ENCODE peak calls at places on chromosomes 2 and 18, in four cellular contexts. L is CD8-positive, alpha-beta memory T cell; J is transverse colon; C is fibroblast of pulmonary artery. E is an unnamed sample.

GRCh38 chr2:133812826-133813617 is 244.8 kb upstream of the NCKAP5 start:
- DNase-seq in L (no peak), J (no peak), C (peak), E (peak)

GRCh38 chr18:70074091-70074490 is 126.4 kb upstream of the CD226 start:
- DNase-seq in L (no peak), J (no peak), C (no peak), E (no peak)

GRCh38 chr2:212711851-212712250 is 173.2 kb upstream of the ERBB4 start:
- DNase-seq in L (no peak), J (no peak), C (peak), E (no peak)

GRCh38 chr18:13712400-13713131 is 13.8 kb downstream of the FAM210A start:
- DNase-seq in L (no peak), J (no peak), C (no peak), E (no peak)

GRCh38 chr2:64493788-64494187 is 30.3 kb upstream of the AFTPH start:
- DNase-seq in L (no peak), J (no peak), C (no peak), E (no peak)

GRCh38 chr2:16508061-16508851 is 157.4 kb downstream of the CYRIA start:
- DNase-seq in L (no peak), J (peak), C (peak), E (peak)

GRCh38 chr2:72901426-72901825 is 14.2 kb downstream of the SPR start:
- DNase-seq in L (no peak), J (no peak), C (no peak), E (no peak)

GRCh38 chr2:183123117-183123958 is 905 bp upstream of the NUP35 start:
- DNase-seq in L (no peak), J (no peak), C (no peak), E (peak)

GRCh38 chr2:143936758-143937562 is 583.0 kb downstream of the ZEB2 start:
- DNase-seq in L (no peak), J (no peak), C (peak), E (peak)

GRCh38 chr18:46877329-46877987 is 39.8 kb downstream of the PIAS2 start:
- DNase-seq in L (no peak), J (no peak), C (no peak), E (no peak)

GRCh38 chr2:95046371-95047112 is 21.0 kb downstream of the MAL start:
- DNase-seq in L (no peak), J (no peak), C (no peak), E (no peak)

GRCh38 chr2:189096769-189097447 is 82.7 kb downstream of the COL5A2 start:
- DNase-seq in L (no peak), J (no peak), C (peak), E (peak)

GRCh38 chr2:43539991-43540860 is 55.6 kb downstream of the THADA start:
- DNase-seq in L (no peak), J (peak), C (peak), E (peak)
- H3K4me3 ChIP-seq in L (no peak), J (no peak), C (no peak), E (no peak)

DNA sequence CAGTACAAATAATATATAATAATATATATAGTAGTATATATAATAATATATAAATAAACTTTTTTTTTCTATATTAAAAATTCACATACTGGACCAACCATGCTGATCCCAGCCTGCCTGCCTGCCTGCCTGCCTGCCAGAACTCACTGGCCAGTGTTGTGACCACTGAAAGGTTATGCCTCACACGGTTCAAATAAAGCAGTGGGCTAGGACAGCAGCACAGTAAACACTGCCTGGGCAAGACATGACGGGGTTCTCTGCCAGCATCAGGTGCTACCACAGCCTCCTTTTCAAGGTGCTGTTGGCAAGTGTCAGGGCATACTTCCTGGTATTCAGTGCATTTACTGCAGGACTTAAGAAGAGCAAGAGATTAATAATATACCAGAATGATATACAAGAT is 67.6 kb downstream of the TRAPPC8 start:
- DNase-seq in L (no peak), J (no peak), C (no peak), E (no peak)
- H3K4me3 ChIP-seq in L (no peak), J (no peak), C (no peak), E (no peak)

GRCh38 chr2:108593547-108594098 is 59.4 kb downstream of the LIMS1 start:
- DNase-seq in L (no peak), J (no peak), C (peak), E (peak)
- H3K4me3 ChIP-seq in L (no peak), J (no peak), C (no peak), E (no peak)

DNA sequence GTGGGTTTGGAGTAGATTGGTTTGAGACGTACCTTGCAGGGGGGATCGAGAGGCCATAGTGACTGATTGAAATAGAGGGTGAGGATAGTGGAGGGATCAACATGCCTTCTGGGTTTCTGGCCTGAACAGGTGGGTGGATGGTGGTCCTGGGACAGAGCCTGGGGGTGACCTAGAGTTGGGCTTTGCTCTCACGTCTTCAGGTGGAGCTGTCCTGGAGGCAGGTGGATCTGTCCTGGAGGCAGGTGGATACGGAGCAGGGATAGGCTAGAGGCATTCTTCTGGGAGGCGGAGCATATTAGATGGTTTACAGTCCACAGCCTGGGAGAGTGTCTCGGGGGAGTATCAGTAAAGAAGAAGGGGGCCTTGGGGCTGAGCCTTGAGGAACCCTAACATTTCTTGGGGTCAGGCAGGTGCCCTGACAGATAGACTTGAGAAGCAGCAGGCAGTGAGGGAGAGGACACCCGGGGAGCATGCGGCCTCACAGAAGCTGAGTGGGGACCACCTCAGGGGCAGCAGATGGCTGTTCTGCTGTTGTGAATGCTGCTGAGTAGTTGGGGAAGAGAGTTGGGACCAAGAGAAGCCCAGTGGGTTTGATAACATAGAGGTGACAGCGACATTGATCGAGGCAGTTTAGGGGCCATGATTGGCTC is 1.6 kb downstream of the CAPN10 start:
- DNase-seq in L (no peak), J (no peak), C (no peak), E (no peak)
- H3K4me3 ChIP-seq in L (peak), J (no peak), C (peak), E (peak)

E was measured in cardiac fibroblast.